ENCODE peak calls at places on chromosomes 7 and 10, in six cellular contexts. B is H1, Q is GM12878, Y is GM12891, G is SK-N-SH, P is K562. H is an unnamed sample.
A peak's percentile ranks its signal among the peaks of the same experiment; 100 is the strongest.

GRCh38 chr10:124298891-124299290 is 119.8 kb downstream of the OAT start:
- DNase-seq in P (no peak), Q (no peak), G (no peak), B (no peak), Y (no peak), H (no peak)

GRCh38 chr10:77746313-77746712 is 108.7 kb upstream of the KCNMA1 start:
- DNase-seq in Y (no peak), B (no peak), P (no peak), G (no peak), Q (no peak), H (no peak)

GRCh38 chr10:95660283-95660682 is 3.8 kb upstream of the ALDH18A1 start:
- DNase-seq in G (no peak), Q (no peak), B (no peak), P (no peak), Y (no peak), H (no peak)

GRCh38 chr10:96507044-96507443 is 6.7 kb downstream of the TLL2 start:
- DNase-seq in B (no peak), Y (no peak), G (no peak), Q (no peak), P (no peak), H (no peak)

GRCh38 chr7:151251926-151252835 is 3.7 kb upstream of the SMARCD3 start:
- DNase-seq in Q (no peak), P (peak; percentile 97), B (no peak), Y (no peak), G (peak; percentile 100), H (no peak)

GRCh38 chr7:47735431-47736345 is 153.8 kb upstream of the TNS3 start:
- DNase-seq in Y (no peak), P (no peak), G (no peak), B (no peak), Q (no peak), H (no peak)

GRCh38 chr7:144487906-144488305 is 84.4 kb upstream of the NOBOX start:
- DNase-seq in Y (no peak), B (peak; percentile 54), P (no peak), G (no peak), Q (no peak), H (no peak)

GRCh38 chr7:142860968-142861367 is 6.1 kb downstream of the EPHB6 start:
- DNase-seq in G (no peak), P (no peak), Y (no peak), B (no peak), Q (no peak), H (no peak)

GRCh38 chr7:30927559-30927958 is 15.9 kb downstream of the AQP1 start:
- DNase-seq in Y (no peak), G (peak; percentile 6), Q (no peak), P (no peak), B (no peak), H (no peak)

GRCh38 chr7:17934612-17935247 is 5.6 kb downstream of the SNX13 start:
- DNase-seq in G (no peak), P (no peak), B (no peak), Q (no peak), Y (no peak), H (no peak)

GRCh38 chr7:27163776-27164380 is 1.5 kb downstream of the HOXA9 start:
- DNase-seq in Q (no peak), G (no peak), B (no peak), P (no peak), Y (no peak), H (no peak)

GRCh38 chr10:20990604-20991003 is 93.5 kb upstream of the NEBL start:
- DNase-seq in Q (no peak), G (no peak), P (no peak), Y (no peak), B (no peak), H (no peak)

GRCh38 chr7:106693659-106694353 is 32.8 kb upstream of the CCDC71L start:
- DNase-seq in Y (no peak), P (no peak), Q (no peak), B (no peak), G (no peak), H (no peak)

GRCh38 chr7:20545016-20545415 is 70.5 kb upstream of the ABCB5 start:
- DNase-seq in B (no peak), Y (no peak), Q (no peak), P (no peak), G (no peak), H (no peak)

GRCh38 chr7:20543565-20543964 is 71.9 kb upstream of the ABCB5 start:
- DNase-seq in G (no peak), Q (no peak), P (no peak), Y (no peak), B (no peak), H (no peak)

GRCh38 chr7:20539201-20539600 is 76.3 kb upstream of the ABCB5 start:
- DNase-seq in B (no peak), P (peak; percentile 16), Y (no peak), Q (no peak), G (no peak), H (no peak)

GRCh38 chr7:20542594-20542993 is 72.9 kb upstream of the ABCB5 start:
- DNase-seq in Y (no peak), Q (no peak), P (no peak), G (peak; percentile 33), B (no peak), H (no peak)

DNA sequence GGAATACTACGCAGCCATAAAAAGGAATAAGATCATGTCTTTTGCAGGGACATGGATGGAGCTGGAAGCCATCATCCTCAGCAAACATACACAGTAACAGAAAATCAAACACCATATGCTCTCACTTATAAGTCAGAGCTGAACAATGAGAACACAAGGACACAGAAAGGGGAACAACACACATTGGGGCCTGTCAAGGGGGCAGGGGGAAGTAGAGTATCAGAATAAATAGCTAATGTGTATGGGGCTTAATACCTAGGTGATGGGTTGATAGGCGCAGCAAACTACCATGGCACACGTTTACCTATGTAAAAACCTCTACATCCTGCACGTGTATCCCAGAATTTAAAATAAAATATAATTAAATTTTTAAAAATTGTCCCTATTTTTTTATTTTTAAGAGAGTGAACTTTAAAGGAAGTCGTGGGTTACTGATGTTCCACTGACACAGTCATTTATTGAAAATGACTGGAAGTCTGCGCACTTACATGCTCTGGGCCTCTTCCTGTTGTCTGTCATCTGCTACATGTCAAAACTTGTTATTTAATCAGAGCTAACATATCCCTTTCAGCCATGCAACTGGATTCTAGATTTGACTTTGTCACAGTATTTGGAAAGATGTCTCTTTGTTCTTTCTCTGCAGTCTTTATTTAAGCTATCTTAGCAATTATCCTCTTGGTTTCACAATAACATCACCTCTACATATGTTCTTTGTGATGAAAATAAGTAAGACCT is 73.7 kb upstream of the ABCB5 start:
- DNase-seq in Y (no peak), B (no peak), P (no peak), G (peak; percentile 74), Q (no peak), H (no peak)
- TF ChIP-seq TAF1 in Y (no peak), B (no peak), P (no peak), G (no peak), Q (no peak), H (no peak)

GRCh38 chr7:73991522-73992103 is 36.4 kb upstream of the ELN start:
- DNase-seq in P (no peak), Y (no peak), Q (no peak), G (no peak), B (no peak), H (no peak)
- TF ChIP-seq POLR2AphosphoS5 in P (no peak), Y (no peak), Q (no peak), G (no peak), B (no peak), H (no peak)

GRCh38 chr7:70585071-70585470 is 546.9 kb upstream of the GALNT17 start:
- DNase-seq in Y (no peak), B (no peak), G (peak; percentile 66), Q (no peak), P (peak; percentile 18), H (no peak)
- TF ChIP-seq TAF1 in Y (no peak), B (no peak), G (no peak), Q (no peak), P (no peak), H (no peak)

GRCh38 chr7:51040777-51041176 is 258.1 kb upstream of the GRB10 start:
- DNase-seq in G (peak; percentile 47), P (no peak), Y (no peak), Q (no peak), B (no peak), H (no peak)
- TF ChIP-seq POLR2AphosphoS5 in G (no peak), P (no peak), Y (no peak), Q (no peak), B (no peak), H (no peak)